ENCODE peak calls at places on chromosomes 2 and 18, in six cellular contexts. I, D, E, J, A and F are unnamed samples. For H3K4me1, the result is how much of the 10 kb centered on the place peaks cover.

GRCh38 chr18:70072678-70073077 is 125.0 kb upstream of the CD226 start:
- DNase-seq in I (no peak), D (no peak), E (no peak), J (no peak), A (no peak), F (no peak)

GRCh38 chr18:7658701-7659100 is 91.6 kb downstream of the PTPRM start:
- DNase-seq in I (no peak), D (no peak), E (no peak), J (no peak), A (no peak), F (no peak)

GRCh38 chr2:133607679-133608078 is 39.4 kb upstream of the NCKAP5 start:
- DNase-seq in I (no peak), D (no peak), E (no peak), J (no peak), A (no peak), F (no peak)

GRCh38 chr2:240739797-240740196 is 48.1 kb downstream of the AQP12A start:
- DNase-seq in I (no peak), D (no peak), E (no peak), J (no peak), A (no peak), F (no peak)

GRCh38 chr2:69253893-69254292 is 133.1 kb downstream of the GFPT1 start:
- DNase-seq in I (no peak), D (no peak), E (no peak), J (no peak), A (peak), F (peak)

GRCh38 chr2:20929721-20930120 is 106.8 kb upstream of the LDAH start:
- DNase-seq in I (no peak), D (no peak), E (no peak), J (no peak), A (no peak), F (no peak)

GRCh38 chr2:30363406-30363805 is 83.6 kb upstream of the LCLAT1 start:
- DNase-seq in I (no peak), D (no peak), E (no peak), J (no peak), A (no peak), F (no peak)

GRCh38 chr18:57927511-57927910 is 116.5 kb upstream of the NEDD4L start:
- DNase-seq in I (no peak), D (no peak), E (no peak), J (no peak), A (no peak), F (no peak)

DNA sequence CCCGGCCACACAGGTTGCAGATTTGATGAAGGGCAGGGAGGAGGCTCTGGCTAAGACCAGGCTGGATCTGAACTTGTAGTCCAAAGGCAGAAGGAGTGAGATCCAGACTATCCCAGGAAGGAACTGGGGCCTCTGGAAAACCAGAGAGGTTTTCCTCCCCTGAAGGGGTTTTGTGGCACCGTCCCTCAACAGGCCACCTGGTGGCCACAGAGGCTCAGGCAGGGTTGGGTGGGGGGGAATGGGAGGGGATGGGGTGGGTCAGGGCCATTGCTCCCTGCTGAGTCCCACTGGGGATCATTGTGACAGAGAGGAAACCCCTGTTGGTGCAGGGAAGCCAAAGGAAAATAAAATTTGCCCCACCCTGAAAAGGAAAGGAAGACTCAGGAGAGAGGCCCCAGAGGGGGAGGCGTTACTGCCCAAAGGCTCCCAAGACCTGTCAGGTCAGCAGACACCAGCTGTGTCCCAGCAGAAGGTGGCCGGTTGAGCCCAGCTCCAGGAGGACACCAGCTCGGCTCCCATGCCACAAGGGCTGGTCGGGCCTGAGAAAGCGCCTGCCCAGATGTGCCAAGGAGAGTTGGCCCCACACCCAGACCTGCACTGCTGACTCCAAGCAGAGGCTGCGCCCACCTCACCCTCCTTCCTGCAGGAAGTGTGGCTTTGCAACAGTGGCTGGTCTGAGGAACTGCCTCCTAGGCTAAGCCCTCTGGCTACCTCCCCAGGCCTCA is 37.3 kb upstream of the PTMA start:
- DNase-seq in I (peak), D (no peak), E (peak), J (no peak), A (no peak), F (no peak)
- H3K4me1 ChIP-seq in I (under half), D (half or more), E (under half), J (half or more), A (half or more), F (under half)

DNA sequence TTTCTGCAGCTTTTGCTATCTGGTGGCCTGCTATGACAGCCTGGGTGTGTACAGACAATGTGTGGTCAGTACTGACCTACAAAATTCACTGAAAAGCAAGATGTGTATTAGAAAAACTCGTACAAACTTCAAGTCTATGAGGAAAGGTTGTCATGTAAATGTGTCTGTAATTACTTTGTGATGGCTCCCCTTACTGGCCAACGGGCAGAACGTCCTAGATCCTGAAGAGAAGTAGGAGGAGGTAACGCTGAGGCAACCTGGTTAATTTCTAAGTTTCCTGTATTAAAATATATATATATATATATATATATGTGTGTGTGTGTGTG is 95.5 kb downstream of the GALNT3 start:
- DNase-seq in I (no peak), D (no peak), E (peak), J (no peak), A (no peak), F (peak)
- TF ChIP-seq CTCF in I (no peak), D (peak), E (peak), J (peak), A (peak), F (peak)

GRCh38 chr2:47028171-47028570 is 112.6 kb upstream of the MCFD2 start:
- DNase-seq in I (no peak), D (peak), E (no peak), J (no peak), A (no peak), F (no peak)
- H3K4me1 ChIP-seq in I (under half), D (under half), E (under half), J (half or more), A (half or more), F (half or more)

GRCh38 chr2:128734521-128735295 is 416.0 kb upstream of the HS6ST1 start:
- DNase-seq in I (no peak), D (no peak), E (no peak), J (no peak), A (no peak), F (peak)
- TF ChIP-seq CTCF in I (no peak), D (no peak), E (no peak), J (no peak), A (no peak), F (no peak)

GRCh38 chr2:196268538-196269338 is 97.4 kb upstream of the STK17B start:
- DNase-seq in I (no peak), D (no peak), E (no peak), J (no peak), A (no peak), F (no peak)
- H3K4me1 ChIP-seq in I (under half), D (under half), E (under half), J (under half), A (under half), F (under half)

GRCh38 chr18:79815657-79816056 is 17.9 kb downstream of the KCNG2 start:
- DNase-seq in I (peak), D (no peak), E (no peak), J (no peak), A (peak), F (no peak)
- TF ChIP-seq CTCF in I (no peak), D (no peak), E (no peak), J (no peak), A (no peak), F (no peak)

GRCh38 chr2:40404500-40404899 is 47.4 kb downstream of the SLC8A1 start:
- DNase-seq in I (no peak), D (no peak), E (peak), J (no peak), A (no peak), F (no peak)

GRCh38 chr2:40400336-40400953 is 51.4 kb downstream of the SLC8A1 start:
- DNase-seq in I (no peak), D (no peak), E (no peak), J (no peak), A (no peak), F (no peak)

GRCh38 chr2:40405440-40405839 is 46.5 kb downstream of the SLC8A1 start:
- DNase-seq in I (no peak), D (no peak), E (no peak), J (no peak), A (no peak), F (no peak)

GRCh38 chr2:40401896-40402295 is 50.0 kb downstream of the SLC8A1 start:
- DNase-seq in I (no peak), D (no peak), E (no peak), J (no peak), A (no peak), F (no peak)

GRCh38 chr2:40403233-40403841 is 48.6 kb downstream of the SLC8A1 start:
- DNase-seq in I (no peak), D (no peak), E (no peak), J (no peak), A (no peak), F (no peak)
- H3K4me1 ChIP-seq in I (under half), D (half or more), E (under half), J (half or more), A (under half), F (half or more)